ENCODE peak calls at places on chromosomes 4 and X, in four cellular contexts. F is mucosa of descending colon, R is cardiac muscle cell, C is pancreas. Z is an unnamed sample.
A peak's percentile ranks its signal among the peaks of the same experiment; 100 is the strongest.

GRCh38 chrX:30067677-30068076 is 147.7 kb upstream of the MAGEB2 start:
- DNase-seq in F (no peak), R (no peak), C (no peak), Z (no peak)

GRCh38 chr4:2767046-2767704 is 11.0 kb upstream of the TNIP2 start:
- DNase-seq in F (no peak), R (no peak), C (peak; percentile 30), Z (no peak)

GRCh38 chrX:97672138-97672537 is 788.4 kb downstream of the RPA4 start:
- DNase-seq in F (no peak), R (no peak), C (no peak), Z (no peak)

GRCh38 chr4:185932491-185932890 is 120.5 kb upstream of the SORBS2 start:
- DNase-seq in F (no peak), R (no peak), C (no peak), Z (no peak)

GRCh38 chr4:150297861-150298474 is 219.7 kb downstream of the DCLK2 start:
- DNase-seq in F (no peak), R (peak; percentile 62), C (no peak), Z (peak; percentile 15)

GRCh38 chrX:119095936-119096335 is 23.1 kb downstream of the CT47C1 start:
- DNase-seq in F (no peak), R (no peak), C (no peak), Z (no peak)

GRCh38 chr4:159150838-159151390 is 48.0 kb downstream of the RAPGEF2 start:
- DNase-seq in F (no peak), R (no peak), C (no peak), Z (no peak)

GRCh38 chrX:10028283-10029104 is 61.3 kb downstream of the CLDN34 start:
- DNase-seq in F (no peak), R (no peak), C (no peak), Z (no peak)

GRCh38 chr4:187276786-187277408 is 553.2 kb upstream of the FAT1 start:
- DNase-seq in F (no peak), R (no peak), C (no peak), Z (no peak)

GRCh38 chr4:98546910-98547544 is 111.4 kb downstream of the TSPAN5 start:
- DNase-seq in F (no peak), R (no peak), C (no peak), Z (no peak)

GRCh38 chr4:153527690-153528089 is 61.5 kb downstream of the TMEM131L start:
- DNase-seq in F (no peak), R (no peak), C (no peak), Z (no peak)

GRCh38 chrX:129782015-129782495 is 2.3 kb downstream of the SASH3 start:
- DNase-seq in F (no peak), R (no peak), C (no peak), Z (no peak)

GRCh38 chrX:129781134-129782014 is 1.6 kb downstream of the SASH3 start:
- DNase-seq in F (peak; percentile 88), R (no peak), C (no peak), Z (peak; percentile 87)

GRCh38 chrX:129779747-129780146 is at the start of gene SASH3:
- DNase-seq in F (peak; percentile 86), R (no peak), C (no peak), Z (peak; percentile 56)

GRCh38 chrX:129779086-129779672 is 570 bp upstream of the SASH3 start:
- DNase-seq in F (no peak), R (no peak), C (no peak), Z (no peak)

DNA sequence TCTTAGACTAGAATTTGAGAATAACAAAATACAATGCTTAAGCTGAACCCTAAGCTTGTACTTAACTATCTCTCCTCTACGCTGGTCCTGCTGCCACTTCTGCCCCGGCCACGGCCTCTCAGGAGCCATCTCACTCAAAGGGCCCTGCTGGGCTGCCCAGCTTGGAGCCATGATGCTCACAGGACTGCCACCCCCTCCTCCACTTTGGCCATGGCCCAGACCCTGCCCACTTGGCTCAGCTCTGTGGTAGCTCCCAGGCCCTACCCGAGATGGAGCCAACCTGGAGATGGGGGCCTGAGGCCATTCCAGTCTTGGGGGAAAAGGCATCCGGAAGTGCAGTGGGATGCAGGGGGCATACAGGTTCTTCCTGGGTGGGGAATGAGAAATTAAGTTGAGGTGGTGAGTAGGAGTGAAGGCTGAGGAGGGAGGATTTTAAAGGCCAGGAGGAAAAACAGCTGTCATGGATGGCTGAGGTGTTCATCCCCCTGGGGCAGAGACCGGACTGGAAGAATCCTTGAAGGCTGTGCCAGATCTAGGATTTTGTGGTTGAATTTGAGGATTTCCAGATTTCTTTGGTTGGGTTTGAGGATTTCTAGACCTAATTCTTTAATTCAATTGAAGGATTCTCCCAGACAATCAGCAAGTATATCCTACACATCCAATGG is 824 bp downstream of the SASH3 start:
- DNase-seq in F (no peak), R (no peak), C (no peak), Z (no peak)
- H3K4me3 ChIP-seq in F (no peak overlapping the region), R (no peak overlapping the region), C (peak overlapping the region; percentile 27), Z (peak overlapping the region; percentile 76)

GRCh38 chrX:25344191-25344936 is 328.6 kb upstream of the ARX start:
- DNase-seq in F (no peak), R (no peak), C (no peak), Z (no peak)
- TF ChIP-seq CTCF in F (no peak), R (no peak), C (no peak), Z (no peak)

DNA sequence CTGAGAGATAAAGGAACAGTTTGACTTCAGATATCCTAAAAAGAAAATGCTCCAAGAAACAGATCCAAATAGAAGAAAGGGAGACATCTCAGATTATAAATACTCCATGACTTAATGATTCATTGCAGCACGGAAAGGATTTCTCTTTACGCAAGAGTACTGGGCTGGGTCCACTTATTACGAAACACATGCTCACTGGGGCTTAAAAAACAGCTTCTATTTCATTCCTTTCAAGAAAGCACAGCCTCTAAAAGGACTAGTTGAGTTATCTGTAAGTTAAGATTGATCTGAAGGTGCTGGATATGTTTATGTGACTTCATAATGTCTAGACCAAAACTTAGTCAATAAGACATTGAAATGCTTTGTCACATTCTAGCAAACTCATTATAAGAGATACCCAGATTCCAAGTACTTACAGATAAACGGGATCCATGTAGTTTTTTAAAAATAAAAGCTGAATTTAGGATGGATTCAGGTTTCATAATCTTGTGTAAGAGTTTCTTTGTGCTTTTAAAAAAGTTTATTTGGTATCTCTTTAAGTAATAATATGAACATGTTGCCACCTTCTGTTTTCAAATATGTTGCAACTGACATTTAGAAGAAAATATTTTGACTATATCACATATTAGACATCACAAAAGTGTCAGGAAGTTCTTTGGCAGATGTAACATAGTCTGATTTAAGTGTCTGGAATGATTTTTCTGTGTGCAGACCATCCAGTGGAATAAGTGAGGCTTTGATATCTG is 109.5 kb upstream of the MYOZ2 start:
- DNase-seq in F (no peak), R (no peak), C (no peak), Z (no peak)
- H3K4me3 ChIP-seq in F (no peak overlapping the region), R (no peak overlapping the region), C (no peak overlapping the region), Z (no peak overlapping the region)

GRCh38 chr4:112817933-112818921 is 181.3 kb downstream of the LARP7 start:
- DNase-seq in F (peak; percentile 50), R (peak; percentile 77), C (peak; percentile 56), Z (peak; percentile 48)
- TF ChIP-seq CTCF in F (no peak), R (no peak), C (no peak), Z (no peak)

GRCh38 chr4:27178066-27178465 is 317.4 kb downstream of the STIM2 start:
- DNase-seq in F (no peak), R (no peak), C (no peak), Z (no peak)

GRCh38 chr4:27176881-27177280 is 316.2 kb downstream of the STIM2 start:
- DNase-seq in F (no peak), R (peak; percentile 5), C (no peak), Z (no peak)

GRCh38 chr4:27184508-27185155 is 324.0 kb downstream of the STIM2 start:
- DNase-seq in F (no peak), R (no peak), C (no peak), Z (no peak)

GRCh38 chr4:27186710-27187109 is 326.1 kb downstream of the STIM2 start:
- DNase-seq in F (no peak), R (no peak), C (no peak), Z (no peak)

DNA sequence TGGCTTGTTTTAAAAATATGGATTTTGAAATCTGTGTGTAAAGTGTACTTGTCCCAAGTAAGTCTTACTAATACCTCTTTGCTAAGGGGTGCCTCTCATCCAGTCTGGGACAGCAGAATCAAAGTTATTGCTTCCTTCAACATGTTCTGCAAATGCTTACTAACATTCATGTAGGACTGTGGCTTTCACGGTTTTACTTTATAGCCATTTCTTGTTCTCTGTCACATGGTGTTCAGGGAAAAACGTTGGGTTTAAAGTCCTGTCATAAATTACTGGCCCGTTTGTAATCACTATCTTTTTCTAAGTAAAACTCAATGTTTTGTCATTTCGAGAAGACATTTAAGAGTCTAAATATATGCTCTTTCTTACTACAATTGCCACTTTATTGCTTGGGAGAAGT is 321.0 kb downstream of the STIM2 start:
- DNase-seq in F (no peak), R (no peak), C (no peak), Z (no peak)
- H3K4me3 ChIP-seq in F (no peak overlapping the region), R (no peak overlapping the region), C (no peak overlapping the region), Z (no peak overlapping the region)

DNA sequence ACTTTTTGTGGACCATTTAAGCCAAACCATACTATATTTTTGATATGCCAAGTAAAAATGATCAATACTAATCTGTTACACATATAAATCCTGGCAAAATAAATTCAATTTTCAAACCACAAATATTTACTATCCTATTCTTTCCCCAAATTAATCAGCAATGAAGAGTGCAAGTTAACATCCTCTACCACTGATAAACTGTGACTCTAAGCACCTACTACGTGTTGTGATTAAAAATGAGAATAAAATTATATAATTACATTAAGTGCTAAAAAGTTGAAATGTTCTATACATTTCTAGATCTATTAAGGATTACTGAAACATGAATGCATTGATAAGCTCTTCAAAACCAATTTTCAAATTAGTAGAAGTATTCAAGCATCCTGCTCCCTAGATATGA is 3.4 kb downstream of the KLHL15 start:
- DNase-seq in F (no peak), R (no peak), C (no peak), Z (no peak)
- TF ChIP-seq CTCF in F (no peak), R (no peak), C (no peak), Z (no peak)

GRCh38 chrX:21666679-21667078 is 8.5 kb upstream of the KLHL34 start:
- DNase-seq in F (no peak), R (no peak), C (no peak), Z (no peak)
- H3K4me3 ChIP-seq in F (no peak overlapping the region), R (no peak overlapping the region), C (no peak overlapping the region), Z (no peak overlapping the region)

DNA sequence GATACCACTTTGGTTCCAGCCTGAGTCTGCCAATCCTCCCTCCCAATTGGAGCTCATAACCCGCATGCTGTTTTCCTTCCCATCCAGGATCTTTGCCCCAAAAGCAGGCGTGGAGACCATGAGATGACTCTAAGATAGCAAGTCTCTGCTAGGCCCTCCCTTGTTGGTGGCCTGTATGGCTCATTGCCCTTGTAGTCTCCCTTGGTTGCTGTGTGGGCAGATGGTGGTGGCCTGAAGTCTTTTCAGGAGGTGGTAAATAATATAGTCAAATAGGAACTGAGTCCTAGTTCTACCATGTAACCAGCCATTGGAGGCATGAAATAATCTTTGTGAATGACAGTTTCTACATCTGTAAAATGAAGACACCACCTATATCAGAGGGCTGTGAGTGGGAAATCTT is 1.2 kb downstream of the ATP6AP1 start:
- DNase-seq in F (no peak), R (no peak), C (no peak), Z (no peak)
- TF ChIP-seq CTCF in F (no peak), R (no peak), C (no peak), Z (no peak)

GRCh38 chr4:27084685-27085356 is 224.2 kb downstream of the STIM2 start:
- DNase-seq in F (no peak), R (peak; percentile 65), C (peak; percentile 65), Z (no peak)
- H3K4me3 ChIP-seq in F (no peak overlapping the region), R (peak overlapping the region; percentile 46), C (peak overlapping the region; percentile 23), Z (no peak overlapping the region)

Z was measured in GM12864.